ENCODE peak calls at places on chromosomes 3 and 15, in nine cellular contexts. P is ovary; T is SK-MEL-5; S is stimulated activated CD8-positive, alpha-beta memory T cell treated with anti-CD3 and anti-CD28 coated beads, Interleukin-7, amount 100 ng/mL, for 4 hours; X is brain microvascular endothelial cell; K is activated CD4-positive, alpha-beta T cell treated with anti-CD3 and anti-CD28 coated beads, Interleukin-2, amount 10 ng/mL, durations not matched to agents 7 days and 5 days; Y is Karpas-422; N is NCI-H2081; C is fibroblast of mammary gland. A is an unnamed sample.

GRCh38 chr15:31254431-31255175 is 72.0 kb upstream of the KLF13 start:
- DNase-seq in K (no peak), C (peak; percentile 38), Y (no peak), N (peak; percentile 13), X (peak; percentile 76), P (no peak), S (no peak), T (no peak), A (no peak)

GRCh38 chr3:165753560-165753959 is 83.7 kb downstream of the BCHE start:
- DNase-seq in C (peak; percentile 23), X (peak; percentile 31), Y (no peak), K (no peak), T (no peak), P (no peak), N (peak; percentile 45), S (no peak), A (peak; percentile 90)

GRCh38 chr3:81485444-81485865 is 276.0 kb downstream of the GBE1 start:
- DNase-seq in S (no peak), Y (peak; percentile 51), N (no peak), C (peak; percentile 89), P (no peak), T (no peak), K (no peak), X (peak; percentile 77), A (no peak)

GRCh38 chr3:189513281-189514151 is 117.7 kb upstream of the TP63 start:
- DNase-seq in S (no peak), K (no peak), X (no peak), T (no peak), N (peak; percentile 45), C (no peak), P (no peak), Y (no peak), A (no peak)

GRCh38 chr3:156865732-156866131 is 39.6 kb downstream of the LEKR1 start:
- DNase-seq in K (no peak), P (no peak), X (no peak), Y (peak; percentile 16), N (peak; percentile 30), C (peak; percentile 34), S (no peak), T (no peak), A (no peak)

GRCh38 chr3:113631143-113631542 is 65.3 kb downstream of the USF3 start:
- DNase-seq in N (no peak), K (no peak), P (no peak), X (no peak), Y (no peak), T (no peak), S (no peak), C (no peak), A (no peak)

GRCh38 chr15:90681480-90681879 is 35.7 kb upstream of the BLM start:
- DNase-seq in T (no peak), K (no peak), X (peak; percentile 93), P (no peak), N (no peak), S (no peak), Y (no peak), C (peak; percentile 98), A (no peak)

GRCh38 chr3:39096775-39097174 is 10.7 kb downstream of the GORASP1 start:
- DNase-seq in C (no peak), K (peak; percentile 4), S (no peak), Y (no peak), P (no peak), N (no peak), T (peak; percentile 85), X (peak; percentile 16), A (peak; percentile 36)

GRCh38 chr3:153163349-153164008 is 1.5 kb downstream of the RAP2B start:
- DNase-seq in T (peak; percentile 65), C (peak; percentile 36), K (peak; percentile 8), Y (peak; percentile 54), N (peak; percentile 62), X (no peak), P (no peak), S (no peak), A (peak; percentile 31)

GRCh38 chr15:31609243-31609642 is 282.6 kb downstream of the KLF13 start:
- DNase-seq in Y (no peak), P (no peak), S (no peak), K (no peak), T (peak; percentile 6), N (no peak), X (peak; percentile 1), C (peak; percentile 24), A (no peak)

GRCh38 chr3:197117107-197117506 is 87.5 kb upstream of the MELTF start:
- DNase-seq in P (no peak), Y (no peak), X (no peak), C (no peak), S (no peak), T (no peak), N (no peak), K (no peak), A (no peak)

GRCh38 chr3:15979490-15979889 is 181.7 kb upstream of the ANKRD28 start:
- DNase-seq in K (no peak), P (no peak), S (no peak), Y (no peak), N (peak; percentile 1), T (no peak), X (no peak), C (peak; percentile 54), A (peak; percentile 90)

GRCh38 chr15:43433661-43434303 is 59.2 kb downstream of the TP53BP1 start:
- DNase-seq in Y (no peak), X (no peak), P (no peak), N (no peak), S (no peak), T (no peak), C (no peak), K (no peak), A (no peak)

GRCh38 chr3:73603771-73604171 is 21.0 kb downstream of the PDZRN3 start:
- DNase-seq in K (no peak), S (no peak), C (peak; percentile 88), N (no peak), Y (no peak), X (no peak), P (no peak), T (no peak), A (no peak)

GRCh38 chr15:90595760-90596155 is 66.0 kb downstream of the CRTC3 start:
- DNase-seq in Y (peak; percentile 49), S (no peak), K (no peak), C (no peak), P (no peak), X (no peak), N (no peak), T (no peak), A (no peak)

GRCh38 chr15:44427756-44428724 is 611 bp downstream of the CTDSPL2 start:
- DNase-seq in C (peak; percentile 55), K (peak; percentile 14), N (peak; percentile 77), S (no peak), T (peak; percentile 65), P (no peak), X (no peak), Y (peak; percentile 79), A (no peak)

GRCh38 chr3:130739848-130740247 is 6.8 kb downstream of the PIK3R4 start:
- DNase-seq in P (no peak), K (no peak), N (no peak), S (no peak), C (no peak), T (no peak), Y (no peak), X (no peak), A (no peak)

GRCh38 chr15:74179101-74179841 is 5.8 kb downstream of the ISLR start:
- DNase-seq in X (peak; percentile 78), P (peak; percentile 89), N (no peak), C (peak; percentile 89), Y (no peak), K (no peak), T (peak; percentile 47), S (no peak), A (no peak)

GRCh38 chr15:64009798-64010241 is 36.5 kb downstream of the DAPK2 start:
- DNase-seq in P (no peak), Y (peak; percentile 60), K (peak; percentile 52), T (no peak), S (peak; percentile 30), N (no peak), X (peak; percentile 22), C (peak; percentile 50), A (no peak)

GRCh38 chr3:88131695-88132094 is 18.1 kb upstream of the C3orf38 start:
- DNase-seq in S (no peak), C (peak; percentile 23), N (no peak), T (no peak), X (peak; percentile 37), P (no peak), Y (no peak), K (no peak), A (no peak)

GRCh38 chr3:58353722-58354553 is 21.2 kb downstream of the PXK start:
- DNase-seq in K (peak; percentile 64), Y (peak; percentile 74), T (no peak), N (no peak), C (peak; percentile 26), S (no peak), X (no peak), P (no peak), A (no peak)

GRCh38 chr3:20043398-20043797 is 3.2 kb downstream of the KAT2B start:
- DNase-seq in S (peak; percentile 38), T (peak; percentile 57), P (peak; percentile 66), X (peak; percentile 17), N (no peak), K (peak; percentile 72), Y (peak; percentile 63), C (peak; percentile 49), A (no peak)

GRCh38 chr3:153372326-153372725 is 210.3 kb downstream of the RAP2B start:
- DNase-seq in P (no peak), N (no peak), Y (no peak), T (no peak), K (no peak), X (peak; percentile 27), C (peak; percentile 90), S (no peak), A (no peak)

GRCh38 chr3:11509175-11510000 is 134.3 kb downstream of the VGLL4 start:
- DNase-seq in Y (no peak), K (no peak), X (peak; percentile 89), N (peak; percentile 19), S (no peak), P (peak; percentile 84), T (peak; percentile 66), C (peak; percentile 92), A (peak; percentile 61)

GRCh38 chr15:67927501-67928156 is 87.8 kb upstream of the RNU6-1 start:
- DNase-seq in X (peak; percentile 97), S (no peak), N (no peak), K (no peak), C (peak; percentile 44), Y (no peak), T (no peak), P (peak; percentile 72), A (no peak)

GRCh38 chr3:128470134-128470915 is 3.6 kb upstream of the DNAJB8 start:
- DNase-seq in S (no peak), C (no peak), X (no peak), K (no peak), N (no peak), T (no peak), Y (no peak), P (no peak), A (no peak)

GRCh38 chr3:138465927-138466326 is 31.5 kb downstream of the ESYT3 start:
- DNase-seq in P (no peak), S (no peak), C (no peak), Y (peak; percentile 46), X (no peak), N (no peak), K (no peak), T (no peak), A (no peak)

GRCh38 chr15:69143756-69144436 is 16.5 kb upstream of the GLCE start:
- DNase-seq in X (no peak), Y (no peak), T (no peak), N (peak; percentile 24), P (no peak), K (no peak), S (no peak), C (no peak), A (no peak)

GRCh38 chr3:9778102-9778501 is 8.4 kb upstream of the CAMK1 start:
- DNase-seq in K (no peak), X (peak; percentile 43), N (no peak), S (peak; percentile 40), P (no peak), C (peak; percentile 85), Y (no peak), T (no peak), A (no peak)

GRCh38 chr3:38131621-38132369 is 5.1 kb downstream of the ACAA1 start:
- DNase-seq in Y (peak; percentile 75), T (peak; percentile 76), K (no peak), X (peak; percentile 45), C (peak; percentile 47), S (no peak), P (no peak), N (no peak), A (peak; percentile 27)

GRCh38 chr15:68369931-68370767 is 61.8 kb downstream of the ITGA11 start:
- DNase-seq in X (no peak), S (no peak), N (no peak), P (no peak), T (no peak), Y (no peak), K (no peak), C (no peak), A (no peak)

A was measured in G401.